ENCODE peak calls at places on chromosomes 11 and 22, in five cellular contexts. One of them, this sample, is unnamed.

GRCh38 chr11:20035701-20036601 is 124.3 kb downstream of the DBX1 start:
- DNase-seq in activated T-cell treated with anti-CD3 and anti-CD28 coated beads, Interleukin-2, amount 50 U/mL, for 1 hour: no peak
- DNase-seq in cardiac fibroblast: peak; percentile 61
- DNase-seq in stimulated activated naive CD8-positive, alpha-beta T cell treated with anti-CD3 and anti-CD28 coated beads, Interleukin-15, amount 100 ng/mL, for 72 hours: no peak
- DNase-seq in neural crest cell: no peak
- DNase-seq in this sample: peak; percentile 76

GRCh38 chr11:88363566-88364169 is 26.1 kb upstream of the CTSC start:
- DNase-seq in stimulated activated naive CD8-positive, alpha-beta T cell treated with anti-CD3 and anti-CD28 coated beads, Interleukin-15, amount 100 ng/mL, for 72 hours: no peak
- DNase-seq in neural crest cell: no peak
- DNase-seq in cardiac fibroblast: peak; percentile 38
- DNase-seq in activated T-cell treated with anti-CD3 and anti-CD28 coated beads, Interleukin-2, amount 50 U/mL, for 1 hour: no peak
- DNase-seq in this sample: peak; percentile 49

GRCh38 chr11:19435306-19435989 is 194.7 kb upstream of the E2F8 start:
- DNase-seq in cardiac fibroblast: peak; percentile 37
- DNase-seq in activated T-cell treated with anti-CD3 and anti-CD28 coated beads, Interleukin-2, amount 50 U/mL, for 1 hour: no peak
- DNase-seq in stimulated activated naive CD8-positive, alpha-beta T cell treated with anti-CD3 and anti-CD28 coated beads, Interleukin-15, amount 100 ng/mL, for 72 hours: no peak
- DNase-seq in neural crest cell: no peak
- DNase-seq in this sample: no peak

GRCh38 chr22:30649430-30650007 is 13.9 kb downstream of the SLC35E4 start:
- DNase-seq in cardiac fibroblast: peak; percentile 58
- DNase-seq in stimulated activated naive CD8-positive, alpha-beta T cell treated with anti-CD3 and anti-CD28 coated beads, Interleukin-15, amount 100 ng/mL, for 72 hours: peak; percentile 70
- DNase-seq in activated T-cell treated with anti-CD3 and anti-CD28 coated beads, Interleukin-2, amount 50 U/mL, for 1 hour: peak; percentile 63
- DNase-seq in neural crest cell: no peak
- DNase-seq in this sample: peak; percentile 95

GRCh38 chr22:22927888-22928665 is 40.5 kb downstream of the IGLL5 start:
- DNase-seq in cardiac fibroblast: no peak
- DNase-seq in activated T-cell treated with anti-CD3 and anti-CD28 coated beads, Interleukin-2, amount 50 U/mL, for 1 hour: no peak
- DNase-seq in stimulated activated naive CD8-positive, alpha-beta T cell treated with anti-CD3 and anti-CD28 coated beads, Interleukin-15, amount 100 ng/mL, for 72 hours: no peak
- DNase-seq in neural crest cell: no peak
- DNase-seq in this sample: no peak

GRCh38 chr11:14148653-14149273 is 186.2 kb downstream of the SPON1 start:
- DNase-seq in cardiac fibroblast: peak; percentile 63
- DNase-seq in stimulated activated naive CD8-positive, alpha-beta T cell treated with anti-CD3 and anti-CD28 coated beads, Interleukin-15, amount 100 ng/mL, for 72 hours: no peak
- DNase-seq in activated T-cell treated with anti-CD3 and anti-CD28 coated beads, Interleukin-2, amount 50 U/mL, for 1 hour: no peak
- DNase-seq in neural crest cell: no peak
- DNase-seq in this sample: peak; percentile 54

GRCh38 chr22:42026705-42027104 is 28.1 kb downstream of the WBP2NL start:
- DNase-seq in activated T-cell treated with anti-CD3 and anti-CD28 coated beads, Interleukin-2, amount 50 U/mL, for 1 hour: no peak
- DNase-seq in stimulated activated naive CD8-positive, alpha-beta T cell treated with anti-CD3 and anti-CD28 coated beads, Interleukin-15, amount 100 ng/mL, for 72 hours: no peak
- DNase-seq in cardiac fibroblast: no peak
- DNase-seq in neural crest cell: no peak
- DNase-seq in this sample: no peak

GRCh38 chr22:23072035-23072910 is 2.0 kb downstream of the GNAZ start:
- DNase-seq in neural crest cell: no peak
- DNase-seq in cardiac fibroblast: no peak
- DNase-seq in stimulated activated naive CD8-positive, alpha-beta T cell treated with anti-CD3 and anti-CD28 coated beads, Interleukin-15, amount 100 ng/mL, for 72 hours: no peak
- DNase-seq in activated T-cell treated with anti-CD3 and anti-CD28 coated beads, Interleukin-2, amount 50 U/mL, for 1 hour: no peak
- DNase-seq in this sample: peak; percentile 84

GRCh38 chr22:37300551-37301017 is 18.3 kb downstream of the CYTH4 start:
- DNase-seq in cardiac fibroblast: no peak
- DNase-seq in stimulated activated naive CD8-positive, alpha-beta T cell treated with anti-CD3 and anti-CD28 coated beads, Interleukin-15, amount 100 ng/mL, for 72 hours: no peak
- DNase-seq in activated T-cell treated with anti-CD3 and anti-CD28 coated beads, Interleukin-2, amount 50 U/mL, for 1 hour: peak; percentile 52
- DNase-seq in neural crest cell: no peak
- DNase-seq in this sample: no peak

GRCh38 chr22:40308999-40309578 is 37.2 kb upstream of the ADSL start:
- DNase-seq in cardiac fibroblast: no peak
- DNase-seq in activated T-cell treated with anti-CD3 and anti-CD28 coated beads, Interleukin-2, amount 50 U/mL, for 1 hour: no peak
- DNase-seq in neural crest cell: no peak
- DNase-seq in stimulated activated naive CD8-positive, alpha-beta T cell treated with anti-CD3 and anti-CD28 coated beads, Interleukin-15, amount 100 ng/mL, for 72 hours: no peak
- DNase-seq in this sample: no peak

GRCh38 chr11:96282846-96283245 is 60.1 kb downstream of the MAML2 start:
- DNase-seq in cardiac fibroblast: no peak
- DNase-seq in neural crest cell: no peak
- DNase-seq in activated T-cell treated with anti-CD3 and anti-CD28 coated beads, Interleukin-2, amount 50 U/mL, for 1 hour: no peak
- DNase-seq in stimulated activated naive CD8-positive, alpha-beta T cell treated with anti-CD3 and anti-CD28 coated beads, Interleukin-15, amount 100 ng/mL, for 72 hours: no peak
- DNase-seq in this sample: no peak

GRCh38 chr11:120532511-120533196 is 21.1 kb downstream of the GRIK4 start:
- DNase-seq in cardiac fibroblast: peak; percentile 41
- DNase-seq in stimulated activated naive CD8-positive, alpha-beta T cell treated with anti-CD3 and anti-CD28 coated beads, Interleukin-15, amount 100 ng/mL, for 72 hours: no peak
- DNase-seq in activated T-cell treated with anti-CD3 and anti-CD28 coated beads, Interleukin-2, amount 50 U/mL, for 1 hour: no peak
- DNase-seq in neural crest cell: no peak
- DNase-seq in this sample: peak; percentile 43

GRCh38 chr22:39932918-39933649 is 27.1 kb upstream of the TMA7B start:
- DNase-seq in stimulated activated naive CD8-positive, alpha-beta T cell treated with anti-CD3 and anti-CD28 coated beads, Interleukin-15, amount 100 ng/mL, for 72 hours: peak; percentile 75
- DNase-seq in neural crest cell: peak; percentile 21
- DNase-seq in cardiac fibroblast: peak; percentile 26
- DNase-seq in activated T-cell treated with anti-CD3 and anti-CD28 coated beads, Interleukin-2, amount 50 U/mL, for 1 hour: peak; percentile 64
- DNase-seq in this sample: peak; percentile 51

GRCh38 chr11:126502159-126502558 is 146.7 kb downstream of the ST3GAL4 start:
- DNase-seq in activated T-cell treated with anti-CD3 and anti-CD28 coated beads, Interleukin-2, amount 50 U/mL, for 1 hour: no peak
- DNase-seq in cardiac fibroblast: no peak
- DNase-seq in stimulated activated naive CD8-positive, alpha-beta T cell treated with anti-CD3 and anti-CD28 coated beads, Interleukin-15, amount 100 ng/mL, for 72 hours: no peak
- DNase-seq in neural crest cell: no peak
- DNase-seq in this sample: no peak

GRCh38 chr11:34339149-34340064 is 18.4 kb downstream of the ABTB2 start:
- DNase-seq in cardiac fibroblast: peak; percentile 42
- DNase-seq in stimulated activated naive CD8-positive, alpha-beta T cell treated with anti-CD3 and anti-CD28 coated beads, Interleukin-15, amount 100 ng/mL, for 72 hours: no peak
- DNase-seq in activated T-cell treated with anti-CD3 and anti-CD28 coated beads, Interleukin-2, amount 50 U/mL, for 1 hour: no peak
- DNase-seq in neural crest cell: no peak
- DNase-seq in this sample: no peak

This sample was measured in ELR.